ENCODE peak calls at places on chromosomes 4 and X, in five cellular contexts. W, C, O, K and H are unnamed samples.

GRCh38 chrX:113594504-113594903 is 753.9 kb upstream of the AMOT start:
- DNase-seq in W (no peak), C (no peak), O (no peak), K (no peak), H (no peak)

GRCh38 chrX:129040124-129040523 is 483.2 kb downstream of the SMARCA1 start:
- DNase-seq in W (no peak), C (no peak), O (no peak), K (no peak), H (no peak)

GRCh38 chr4:27003602-27004238 is 143.1 kb downstream of the STIM2 start:
- DNase-seq in W (no peak), C (peak; percentile 65), O (no peak), K (no peak), H (no peak)

GRCh38 chr4:37555324-37555723 is 130.9 kb downstream of the RELL1 start:
- DNase-seq in W (no peak), C (no peak), O (no peak), K (no peak), H (no peak)

GRCh38 chrX:69374569-69374968 is 129.6 kb upstream of the NALF2 start:
- DNase-seq in W (no peak), C (no peak), O (no peak), K (no peak), H (no peak)

GRCh38 chrX:11470231-11470630 is 177.0 kb downstream of the AMELX start:
- DNase-seq in W (no peak), C (peak; percentile 88), O (no peak), K (no peak), H (no peak)

GRCh38 chrX:151985955-151986354 is 11.5 kb upstream of the GABRE start:
- DNase-seq in W (no peak), C (peak; percentile 80), O (no peak), K (no peak), H (no peak)

GRCh38 chrX:153900806-153901752 is 3.4 kb upstream of the AVPR2 start:
- DNase-seq in W (no peak), C (peak; percentile 73), O (no peak), K (no peak), H (no peak)

GRCh38 chr4:185143596-185143969 is 517 bp downstream of the SLC25A4 start:
- DNase-seq in W (peak; percentile 60), C (no peak), O (no peak), K (no peak), H (no peak)

GRCh38 chrX:139106111-139106510 is 394.6 kb upstream of the FGF13 start:
- DNase-seq in W (no peak), C (peak; percentile 59), O (no peak), K (no peak), H (no peak)

GRCh38 chrX:131270085-131270484 is 19.0 kb downstream of the IGSF1 start:
- DNase-seq in W (no peak), C (no peak), O (no peak), K (no peak), H (no peak)

GRCh38 chr4:86720508-86721068 is 126.5 kb downstream of the PTPN13 start:
- DNase-seq in W (no peak), C (peak; percentile 19), O (no peak), K (no peak), H (no peak)

GRCh38 chr4:99735822-99736221 is 78.2 kb upstream of the C4orf54 start:
- DNase-seq in W (no peak), C (no peak), O (no peak), K (no peak), H (no peak)

GRCh38 chrX:145549476-145549875 is 268.2 kb upstream of the SLITRK2 start:
- DNase-seq in W (no peak), C (no peak), O (no peak), K (no peak), H (no peak)

GRCh38 chr4:155237567-155237966 is 29.1 kb downstream of the NPY2R start:
- DNase-seq in W (no peak), C (no peak), O (no peak), K (no peak), H (no peak)

GRCh38 chrX:52082578-52082977 is 13.6 kb upstream of the MAGED4B start:
- DNase-seq in W (no peak), C (peak; percentile 1), O (no peak), K (no peak), H (no peak)

GRCh38 chr4:166064706-166065105 is 191.7 kb downstream of the TLL1 start:
- DNase-seq in W (no peak), C (no peak), O (no peak), K (no peak), H (no peak)

GRCh38 chr4:144894525-144894924 is 203.5 kb downstream of the ANAPC10 start:
- DNase-seq in W (no peak), C (peak; percentile 87), O (no peak), K (no peak), H (no peak)
- TF ChIP-seq CTCF in W (no peak), C (peak; percentile 6), O (no peak), K (no peak), H (no peak)

DNA sequence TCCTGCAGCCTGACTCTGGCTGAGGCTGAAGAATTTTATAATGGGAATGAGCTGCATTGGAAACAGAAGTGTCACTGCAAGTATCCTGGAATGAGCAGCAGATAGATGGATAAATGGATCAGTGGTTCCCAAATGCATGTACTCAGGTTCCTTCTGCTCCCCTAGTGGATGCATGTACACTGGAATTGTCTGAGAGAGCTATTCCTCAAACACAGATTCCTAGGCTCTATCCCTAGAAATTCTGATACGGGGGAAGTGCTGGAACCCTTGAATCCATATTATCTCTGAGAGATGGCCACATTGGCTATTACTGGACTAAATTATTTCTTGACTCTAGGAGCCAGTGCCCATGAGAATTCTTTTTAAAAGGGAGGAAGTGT is 64.8 kb downstream of the TMEM131L start:
- DNase-seq in W (no peak), C (no peak), O (no peak), K (no peak), H (no peak)
- TF ChIP-seq CTCF in W (peak; percentile 16), C (peak; percentile 11), O (no peak), K (no peak), H (no peak)

GRCh38 chr4:8021796-8022195 is 82.1 kb upstream of the AFAP1 start:
- DNase-seq in W (no peak), C (no peak), O (no peak), K (no peak), H (no peak)
- TF ChIP-seq CTCF in W (no peak), C (no peak), O (peak; percentile 14), K (no peak), H (no peak)

GRCh38 chrX:63761639-63762038 is 23.4 kb downstream of the ARHGEF9 start:
- DNase-seq in W (no peak), C (no peak), O (no peak), K (no peak), H (no peak)
- TF ChIP-seq CTCF in W (no peak), C (no peak), O (peak; percentile 13), K (no peak), H (no peak)

DNA sequence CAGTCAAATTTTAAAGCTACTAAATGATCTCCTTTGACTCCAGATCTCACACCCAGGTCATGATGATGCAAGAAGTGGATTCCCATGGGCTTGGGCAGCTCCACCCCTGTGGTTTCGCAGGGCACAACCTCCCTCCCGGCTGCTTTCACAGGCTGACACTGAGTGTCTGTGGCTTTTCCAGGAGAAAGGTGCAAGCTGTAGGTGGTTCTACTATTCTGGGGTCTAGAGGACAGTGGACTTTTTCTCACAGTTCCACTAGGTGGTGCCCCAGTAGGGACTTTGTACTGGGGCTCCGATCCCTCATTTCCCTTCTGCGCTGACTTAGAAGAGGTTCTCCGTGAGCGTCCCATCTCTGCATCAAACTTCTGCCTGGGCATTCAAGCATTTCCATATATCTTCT is 845.2 kb downstream of the PCDH18 start:
- DNase-seq in W (no peak), C (no peak), O (no peak), K (no peak), H (no peak)
- TF ChIP-seq CTCF in W (no peak), C (peak; percentile 0), O (no peak), K (no peak), H (no peak)

GRCh38 chr4:152635876-152636275 is 43.9 kb downstream of the TMEM154 start:
- DNase-seq in W (no peak), C (no peak), O (no peak), K (no peak), H (no peak)

GRCh38 chr4:152644130-152644529 is 35.7 kb downstream of the TMEM154 start:
- DNase-seq in W (no peak), C (no peak), O (no peak), K (no peak), H (no peak)

GRCh38 chr4:152643153-152644035 is 36.4 kb downstream of the TMEM154 start:
- DNase-seq in W (no peak), C (no peak), O (no peak), K (no peak), H (no peak)

DNA sequence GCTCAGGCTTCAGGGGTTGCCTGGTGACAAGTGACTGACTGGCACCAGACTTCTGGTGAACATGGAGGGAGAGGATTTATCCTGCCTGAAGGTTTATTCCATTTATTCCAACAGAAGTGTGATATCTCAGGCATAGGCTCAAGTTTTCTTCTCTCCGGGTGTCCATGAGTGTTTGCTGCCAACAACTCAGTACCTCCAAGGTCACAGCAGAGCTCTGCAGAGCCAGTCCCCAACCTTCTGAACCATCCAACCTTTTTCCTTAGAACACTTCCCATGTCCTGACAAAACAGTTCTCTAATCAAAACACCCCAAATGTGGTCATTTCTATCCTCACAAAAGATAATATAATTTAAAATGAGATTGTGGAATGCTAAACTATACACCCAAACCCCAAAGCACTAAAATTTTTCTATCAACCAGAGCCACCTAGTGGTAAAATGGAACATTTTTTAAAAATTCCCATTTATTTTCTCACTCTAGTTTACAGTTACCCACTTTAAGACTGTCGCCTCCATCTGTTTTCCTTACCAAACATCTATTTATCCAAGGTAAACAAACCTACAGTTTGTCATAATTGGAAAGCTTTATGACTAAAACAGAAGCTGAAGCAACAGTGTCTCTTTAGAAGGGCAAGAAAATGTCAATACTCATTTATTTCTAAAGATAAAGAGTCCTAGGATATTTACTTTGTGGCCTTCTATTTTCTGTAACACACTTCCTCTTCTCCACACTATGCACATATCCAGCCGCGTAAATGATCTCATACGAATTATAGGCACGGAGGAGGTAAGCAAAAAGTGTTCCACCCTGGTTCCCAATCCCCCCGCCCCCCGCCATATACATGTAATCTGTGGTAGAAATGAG is 39.5 kb downstream of the TMEM154 start:
- DNase-seq in W (no peak), C (peak; percentile 36), O (no peak), K (no peak), H (no peak)
- TF ChIP-seq CTCF in W (peak; percentile 80), C (peak; percentile 52), O (peak; percentile 74), K (peak; percentile 91), H (peak; percentile 51)

GRCh38 chr4:21290562-21290961 is 590.3 kb downstream of the PACRGL start:
- DNase-seq in W (no peak), C (no peak), O (no peak), K (no peak), H (no peak)
- TF ChIP-seq CTCF in W (no peak), C (no peak), O (no peak), K (no peak), H (no peak)

GRCh38 chr4:75653845-75654503 is 19.2 kb downstream of the G3BP2 start:
- DNase-seq in W (no peak), C (peak; percentile 48), O (no peak), K (peak; percentile 18), H (no peak)
- TF ChIP-seq CTCF in W (peak; percentile 18), C (peak; percentile 60), O (peak; percentile 59), K (peak; percentile 31), H (peak; percentile 42)